ENCODE peak calls at places on chromosomes 12 and 14, in eight cellular contexts. I is AG04449, G is fibroblast of the aortic adventitia, L is A549, R is testis, E is Peyer's patch, M is brain microvascular endothelial cell, A is mammary epithelial cell. K is an unnamed sample.

GRCh38 chr12:57156701-57157403 is 9.4 kb upstream of the LRP1-AS start:
- DNase-seq in I (no peak), G (no peak), L (no peak), R (no peak), E (no peak), M (no peak), A (no peak), K (no peak)

GRCh38 chr12:119020377-119021360 is 39.3 kb downstream of the SRRM4 start:
- DNase-seq in I (no peak), G (no peak), L (peak; percentile 6), R (peak; percentile 88), E (no peak), M (no peak), A (no peak), K (no peak)

GRCh38 chr12:118773956-118774723 is 207.2 kb upstream of the SRRM4 start:
- DNase-seq in I (no peak), G (no peak), L (no peak), R (peak; percentile 45), E (no peak), M (no peak), A (no peak), K (no peak)

GRCh38 chr14:93527076-93527692 is 96.4 kb downstream of the UNC79 start:
- DNase-seq in I (no peak), G (peak; percentile 16), L (no peak), R (no peak), E (no peak), M (no peak), A (peak; percentile 60), K (no peak)

GRCh38 chr14:28785096-28785952 is 18.7 kb downstream of the FOXG1 start:
- DNase-seq in I (no peak), G (no peak), L (no peak), R (peak; percentile 78), E (no peak), M (no peak), A (no peak), K (no peak)

GRCh38 chr14:78836777-78837176 is 666.6 kb downstream of the NRXN3 start:
- DNase-seq in I (peak; percentile 7), G (peak; percentile 52), L (peak; percentile 49), R (peak; percentile 85), E (no peak), M (peak; percentile 51), A (peak; percentile 60), K (peak; percentile 18)

GRCh38 chr14:103994535-103995184 is 52.3 kb upstream of the RD3L start:
- DNase-seq in I (no peak), G (no peak), L (no peak), R (no peak), E (no peak), M (no peak), A (peak; percentile 81), K (peak; percentile 28)

GRCh38 chr12:52865090-52865944 is 16.5 kb upstream of the KRT78 start:
- DNase-seq in I (no peak), G (peak; percentile 76), L (peak; percentile 94), R (peak; percentile 77), E (peak; percentile 80), M (peak; percentile 56), A (peak; percentile 63), K (no peak)

GRCh38 chr14:34331728-34332623 is 130.1 kb downstream of the SPTSSA start:
- DNase-seq in I (no peak), G (peak; percentile 52), L (peak; percentile 36), R (peak; percentile 75), E (peak; percentile 78), M (peak; percentile 33), A (peak; percentile 52), K (no peak)

GRCh38 chr12:75712223-75712622 is 200.8 kb upstream of the KRR1 start:
- DNase-seq in I (no peak), G (no peak), L (no peak), R (no peak), E (no peak), M (no peak), A (peak; percentile 92), K (no peak)

GRCh38 chr12:57834086-57834876 is 12.2 kb downstream of the CTDSP2 start:
- DNase-seq in I (no peak), G (no peak), L (no peak), R (no peak), E (no peak), M (no peak), A (no peak), K (no peak)

GRCh38 chr12:57726151-57726883 is 12.2 kb downstream of the AGAP2 start:
- DNase-seq in I (peak; percentile 29), G (peak; percentile 82), L (peak; percentile 97), R (peak; percentile 79), E (peak; percentile 86), M (peak; percentile 79), A (peak; percentile 73), K (peak; percentile 26)

GRCh38 chr12:92136021-92136735 is 9.5 kb downstream of the BTG1 start:
- DNase-seq in I (no peak), G (no peak), L (no peak), R (no peak), E (no peak), M (no peak), A (no peak), K (no peak)

GRCh38 chr14:24818054-24818822 is 184.2 kb upstream of the GZMB start:
- DNase-seq in I (no peak), G (no peak), L (no peak), R (no peak), E (peak; percentile 60), M (no peak), A (peak; percentile 25), K (peak; percentile 18)

GRCh38 chr12:107624493-107624892 is 61.1 kb upstream of the PWP1 start:
- DNase-seq in I (no peak), G (no peak), L (no peak), R (no peak), E (no peak), M (no peak), A (no peak), K (no peak)

GRCh38 chr12:25819713-25820112 is 138.8 kb upstream of the RASSF8 start:
- DNase-seq in I (no peak), G (no peak), L (no peak), R (no peak), E (no peak), M (no peak), A (no peak), K (no peak)

GRCh38 chr14:105909046-105909827 is 382.9 kb downstream of the TMEM121 start:
- DNase-seq in I (no peak), G (no peak), L (no peak), R (no peak), E (no peak), M (no peak), A (no peak), K (no peak)

GRCh38 chr14:105910426-105910825 is 384.0 kb downstream of the TMEM121 start:
- DNase-seq in I (no peak), G (no peak), L (no peak), R (no peak), E (no peak), M (no peak), A (no peak), K (no peak)

GRCh38 chr14:105908006-105908405 is 381.6 kb downstream of the TMEM121 start:
- DNase-seq in I (no peak), G (no peak), L (no peak), R (no peak), E (no peak), M (no peak), A (no peak), K (no peak)

GRCh38 chr14:105907276-105907675 is 380.9 kb downstream of the TMEM121 start:
- DNase-seq in I (no peak), G (no peak), L (no peak), R (no peak), E (no peak), M (no peak), A (no peak), K (no peak)

DNA sequence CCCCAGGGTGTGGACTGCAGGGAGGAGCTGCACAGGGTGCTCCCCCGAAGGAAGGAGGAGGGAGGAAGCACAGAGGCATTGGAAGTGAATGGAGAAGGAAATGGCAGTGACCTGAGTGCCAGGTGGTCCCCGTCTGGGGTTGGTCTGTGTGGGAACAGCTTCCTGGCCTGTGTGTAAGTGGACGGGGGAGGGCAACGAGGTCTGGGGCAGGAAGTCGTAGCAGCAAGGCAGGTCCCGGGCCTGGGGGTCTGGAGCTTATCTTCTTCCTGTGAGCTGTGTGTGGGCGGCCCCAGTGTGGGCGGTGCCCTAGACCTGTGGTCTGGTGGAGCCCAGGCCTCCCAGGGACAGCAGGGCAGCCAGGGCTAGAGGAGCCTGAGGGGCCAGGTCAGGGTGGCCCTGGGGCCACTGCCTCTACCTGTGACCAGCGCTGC is 382.1 kb downstream of the TMEM121 start:
- DNase-seq in I (no peak), G (no peak), L (no peak), R (no peak), E (no peak), M (no peak), A (no peak), K (no peak)
- H3K4me3 ChIP-seq in I (no peak overlapping the region), G (no peak overlapping the region), L (no peak overlapping the region), R (no peak overlapping the region), E (no peak overlapping the region), M (no peak overlapping the region), A (no peak overlapping the region), K (no peak overlapping the region)

GRCh38 chr14:50198503-50198902 is 32.9 kb downstream of the SOS2 start:
- DNase-seq in I (no peak), G (no peak), L (no peak), R (no peak), E (no peak), M (no peak), A (no peak), K (no peak)
- TF ChIP-seq CTCF in I (no peak), G (no peak), L (no peak), R (no peak), E (no peak), M (no peak), A (no peak), K (no peak)

DNA sequence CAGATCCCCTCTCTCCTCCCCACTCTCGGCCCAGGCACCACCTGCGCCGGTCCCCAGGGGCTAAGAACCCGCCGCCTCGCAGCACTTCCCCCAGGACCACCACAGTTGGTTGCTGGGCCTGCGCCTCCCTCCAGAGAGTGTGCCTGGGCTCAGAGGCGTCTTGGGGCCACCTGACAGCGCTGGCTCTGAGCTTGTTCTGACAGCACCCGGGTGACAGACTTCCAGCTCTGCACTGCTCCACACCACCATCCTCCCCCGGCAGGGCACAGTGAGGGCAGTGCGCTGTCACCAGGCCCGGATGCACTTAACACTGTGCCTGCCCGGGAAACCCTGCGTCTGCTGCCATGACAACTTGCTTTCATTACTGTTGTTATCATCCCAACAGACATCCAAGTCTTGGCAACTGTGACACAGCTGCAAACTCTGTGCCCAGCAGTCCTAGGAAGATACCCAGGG is 6.6 kb downstream of the BRF1 start:
- DNase-seq in I (no peak), G (peak; percentile 20), L (no peak), R (no peak), E (no peak), M (peak; percentile 55), A (no peak), K (no peak)
- H3K4me3 ChIP-seq in I (no peak overlapping the region), G (no peak overlapping the region), L (no peak overlapping the region), R (no peak overlapping the region), E (no peak overlapping the region), M (no peak overlapping the region), A (no peak overlapping the region), K (no peak overlapping the region)

DNA sequence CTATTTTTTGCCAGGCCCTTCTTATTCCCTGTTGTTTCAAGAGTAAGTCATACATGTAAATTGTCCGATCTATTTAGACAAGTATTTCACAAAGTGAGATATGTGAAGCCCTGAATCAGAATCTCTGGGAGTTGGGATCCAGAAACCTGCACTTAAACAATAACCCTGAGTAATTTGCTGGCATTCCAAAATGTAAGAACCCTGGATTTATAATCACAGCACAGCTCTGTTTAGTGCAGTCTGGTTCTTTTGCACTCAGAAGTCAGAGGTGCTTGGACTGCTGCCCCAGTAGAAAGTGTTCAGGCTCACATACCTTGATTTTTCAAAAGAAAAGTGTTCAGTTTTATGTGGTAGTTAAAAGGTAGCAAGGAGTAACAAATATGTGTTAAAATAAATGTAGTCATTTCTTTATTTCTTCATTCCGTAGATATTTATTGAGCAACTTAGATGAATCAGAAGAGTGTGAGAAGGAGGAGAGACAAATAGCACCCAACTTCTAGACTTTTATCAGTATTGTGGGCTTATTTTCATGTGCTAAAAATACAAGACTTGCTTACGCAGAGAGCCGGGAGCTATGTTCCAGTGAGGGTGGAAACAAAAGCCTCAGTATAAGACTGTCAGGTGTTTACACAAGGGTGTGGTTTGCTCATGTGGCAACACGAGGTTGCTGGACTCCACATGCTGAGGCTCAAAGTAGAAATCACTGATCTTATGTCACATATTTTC is 70.1 kb downstream of the SYNE2 start:
- DNase-seq in I (no peak), G (peak; percentile 81), L (peak; percentile 52), R (peak; percentile 60), E (no peak), M (peak; percentile 57), A (peak; percentile 98), K (peak; percentile 42)
- TF ChIP-seq CTCF in I (no peak), G (no peak), L (no peak), R (no peak), E (no peak), M (no peak), A (no peak), K (no peak)